ENCODE peak calls at places on chromosomes 2 and 18, in four cellular contexts. Z is right lobe of liver, Y is IMR-90, C is adrenal gland. P is an unnamed sample.

GRCh38 chr18:23231340-23232021 is 96.2 kb downstream of the CABLES1 start:
- DNase-seq in Z (no peak), Y (peak; percentile 92), C (peak; percentile 57), P (peak; percentile 69)

GRCh38 chr2:84924173-84925106 is 19.0 kb downstream of the TMSB10 start:
- DNase-seq in Z (no peak), Y (peak; percentile 30), C (peak; percentile 37), P (peak; percentile 81)

GRCh38 chr2:151931030-151931611 is 102.9 kb upstream of the ARL5A start:
- DNase-seq in Z (no peak), Y (no peak), C (no peak), P (no peak)

GRCh38 chr2:85888745-85889647 is at the start of gene ST3GAL5:
- DNase-seq in Z (peak; percentile 94), Y (peak; percentile 75), C (peak; percentile 92), P (peak; percentile 91)

GRCh38 chr2:113088173-113088992 is 20.6 kb downstream of the IL1F10 start:
- DNase-seq in Z (peak; percentile 67), Y (no peak), C (no peak), P (no peak)

GRCh38 chr2:172080641-172081230 is 4.6 kb upstream of the DLX1 start:
- DNase-seq in Z (no peak), Y (no peak), C (no peak), P (no peak)

GRCh38 chr2:98795535-98795902 is 64.6 kb upstream of the MGAT4A start:
- DNase-seq in Z (no peak), Y (no peak), C (no peak), P (no peak)

GRCh38 chr2:218985325-218986091 is 524 bp upstream of the FEV start:
- DNase-seq in Z (no peak), Y (no peak), C (no peak), P (no peak)

GRCh38 chr18:78762753-78763152 is 216.9 kb upstream of the SALL3 start:
- DNase-seq in Z (no peak), Y (no peak), C (no peak), P (peak; percentile 3)

GRCh38 chr2:225429718-225430117 is 30.2 kb downstream of the NYAP2 start:
- DNase-seq in Z (no peak), Y (peak; percentile 0), C (peak; percentile 17), P (no peak)

GRCh38 chr2:9578475-9579235 is 23.0 kb upstream of the ADAM17 start:
- DNase-seq in Z (peak; percentile 64), Y (no peak), C (no peak), P (no peak)

GRCh38 chr2:197054437-197054836 is 127.9 kb upstream of the PGAP1 start:
- DNase-seq in Z (no peak), Y (no peak), C (no peak), P (no peak)

GRCh38 chr2:150520887-150521664 is 33.6 kb upstream of the RND3 start:
- DNase-seq in Z (no peak), Y (peak; percentile 83), C (no peak), P (no peak)

GRCh38 chr2:239586651-239587310 is 186.0 kb upstream of the HDAC4 start:
- DNase-seq in Z (peak; percentile 46), Y (no peak), C (no peak), P (no peak)

GRCh38 chr2:73323551-73323950 is 30.2 kb upstream of the EGR4 start:
- DNase-seq in Z (no peak), Y (no peak), C (no peak), P (no peak)
- H3K27me3 ChIP-seq in Z (no peaks in the 10 kb centered on the region), Y (peaks cover 20% of the 10 kb centered on the region), C (peaks cover 14% of the 10 kb centered on the region), P (peaks cover 18% of the 10 kb centered on the region)

GRCh38 chr2:42753188-42753813 is 10.6 kb downstream of the OXER1 start:
- DNase-seq in Z (no peak), Y (no peak), C (no peak), P (no peak)

GRCh38 chr2:42754776-42755140 is 9.2 kb downstream of the OXER1 start:
- DNase-seq in Z (no peak), Y (no peak), C (no peak), P (no peak)

GRCh38 chr2:42755161-42755900 is 8.6 kb downstream of the OXER1 start:
- DNase-seq in Z (no peak), Y (no peak), C (no peak), P (no peak)

GRCh38 chr2:42752299-42752698 is 11.6 kb downstream of the OXER1 start:
- DNase-seq in Z (no peak), Y (no peak), C (peak; percentile 43), P (no peak)

DNA sequence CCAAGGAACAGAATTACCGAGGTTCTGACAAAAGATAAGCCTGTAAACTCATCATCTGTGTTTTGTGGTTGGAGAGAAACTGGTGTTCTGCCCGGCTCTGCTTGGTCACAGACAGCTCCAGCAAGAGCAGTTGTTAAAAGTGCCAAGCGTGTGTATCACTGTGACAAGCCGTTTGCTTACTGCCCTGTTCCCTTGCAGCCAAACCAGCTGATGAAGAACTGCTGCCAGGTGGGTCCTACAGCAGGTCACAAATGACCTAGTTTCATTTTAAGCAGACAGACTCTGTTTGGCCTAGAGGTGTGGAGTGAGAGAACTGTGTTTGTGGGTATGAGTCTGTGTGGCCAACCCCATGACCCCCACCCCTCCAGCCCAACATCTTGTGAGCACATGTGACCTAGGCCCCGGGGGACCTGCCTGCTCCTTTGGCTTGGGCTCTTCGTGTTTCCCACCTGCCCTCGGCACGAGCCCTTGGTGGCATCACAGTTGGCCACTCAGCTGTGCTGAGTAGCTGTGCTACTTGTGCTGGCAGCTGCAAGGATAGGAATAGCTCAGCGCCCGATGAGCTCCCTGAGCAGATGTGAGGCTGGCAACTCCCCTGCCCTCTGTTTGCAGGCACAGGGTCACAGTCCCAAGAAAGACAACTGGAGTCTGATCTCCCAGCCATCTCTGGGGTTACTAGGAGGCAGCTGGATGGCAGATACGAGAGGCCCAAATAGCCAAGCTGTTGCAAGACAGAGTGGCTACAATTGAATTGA is 9.7 kb downstream of the OXER1 start:
- DNase-seq in Z (no peak), Y (peak; percentile 28), C (peak; percentile 68), P (no peak)
- TF ChIP-seq POLR2A in Z (no peak), Y (no peak), C (no peak), P (no peak)

GRCh38 chr2:109014476-109014875 is 25.5 kb upstream of the EDAR start:
- DNase-seq in Z (no peak), Y (no peak), C (no peak), P (no peak)

GRCh38 chr2:109018452-109018851 is 29.4 kb upstream of the EDAR start:
- DNase-seq in Z (no peak), Y (no peak), C (no peak), P (no peak)

GRCh38 chr2:109016376-109016775 is 27.4 kb upstream of the EDAR start:
- DNase-seq in Z (no peak), Y (no peak), C (no peak), P (no peak)

GRCh38 chr2:109020217-109020637 is 31.2 kb upstream of the EDAR start:
- DNase-seq in Z (no peak), Y (peak; percentile 7), C (no peak), P (no peak)

DNA sequence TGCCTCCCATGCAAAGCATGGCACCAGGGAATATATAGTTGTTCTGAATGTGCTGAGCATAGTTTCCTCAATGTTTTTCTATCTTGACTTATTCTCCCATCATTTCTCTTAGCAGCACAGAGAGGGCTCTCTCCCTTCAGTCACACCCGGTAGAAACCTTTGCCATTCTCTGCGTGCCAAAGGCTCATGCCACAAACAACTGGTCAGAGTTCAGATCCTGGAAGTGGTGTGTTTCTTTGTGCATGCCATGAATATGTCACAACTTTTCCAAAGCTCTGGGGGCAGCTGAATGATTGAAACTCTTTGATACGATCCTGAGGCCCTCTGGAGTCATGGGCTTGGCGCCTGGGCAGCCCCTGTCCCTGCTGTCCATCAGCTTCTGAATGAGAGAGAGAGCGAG is 28.0 kb upstream of the EDAR start:
- DNase-seq in Z (no peak), Y (no peak), C (no peak), P (no peak)
- H3K27me3 ChIP-seq in Z (no peaks in the 10 kb centered on the region), Y (peaks cover 64% of the 10 kb centered on the region), C (no peaks in the 10 kb centered on the region), P (peaks cover 5% of the 10 kb centered on the region)

GRCh38 chr18:74498712-74499629 is 2.8 kb downstream of the CNDP2 start:
- DNase-seq in Z (peak; percentile 85), Y (no peak), C (peak; percentile 27), P (no peak)
- TF ChIP-seq POLR2A in Z (no peak), Y (no peak), C (no peak), P (no peak)

DNA sequence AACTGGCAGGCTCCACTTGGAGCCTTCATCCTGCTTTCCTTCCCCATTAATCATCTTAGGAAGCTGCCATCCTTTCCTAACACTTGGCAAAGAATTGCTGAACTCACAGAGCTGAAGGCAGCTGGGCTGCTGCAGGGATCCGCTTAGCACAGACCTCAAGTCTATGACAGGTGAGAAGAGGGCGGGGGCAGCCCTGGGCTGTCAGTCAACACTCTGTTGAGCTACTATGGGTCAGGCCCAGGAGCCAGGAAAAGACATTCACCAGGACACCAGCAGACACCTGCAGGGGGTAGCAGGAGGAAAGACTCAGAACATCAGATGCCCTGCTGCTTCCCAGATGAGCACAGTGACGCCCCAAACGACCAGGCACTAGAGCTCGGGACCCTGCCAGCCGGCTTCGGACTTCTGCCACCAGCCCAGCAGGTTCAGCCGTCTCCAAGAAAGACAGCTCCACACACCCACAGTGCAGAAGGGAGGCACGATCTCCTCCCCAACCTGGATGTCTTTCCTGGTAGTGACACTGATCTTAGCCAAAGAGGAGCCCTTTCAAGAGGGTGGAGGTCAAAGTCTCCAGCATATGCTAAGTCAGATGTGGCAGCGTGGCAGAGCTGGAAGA is 55.2 kb downstream of the SNORC start:
- DNase-seq in Z (no peak), Y (no peak), C (no peak), P (no peak)
- H3K27me3 ChIP-seq in Z (no peaks in the 10 kb centered on the region), Y (peaks cover 48% of the 10 kb centered on the region), C (peaks cover 41% of the 10 kb centered on the region), P (peaks cover 64% of the 10 kb centered on the region)